ENCODE peak calls at places on chromosomes 3 and 15, in four cellular contexts. E is WTC11, U is HepG2, R is K562. B is an unnamed sample.

GRCh38 chr15:31101262-31102048 is at the start of gene TRPM1:
- DNase-seq in E (no peak), U (no peak), R (no peak), B (no peak)

GRCh38 chr3:8992199-8992598 is 28.9 kb upstream of the RAD18 start:
- DNase-seq in E (no peak), U (no peak), R (no peak), B (no peak)

GRCh38 chr15:99348412-99348811 is 97.1 kb downstream of the LRRC28 start:
- DNase-seq in E (no peak), U (no peak), R (no peak), B (no peak)

GRCh38 chr3:164208846-164209245 is 869.5 kb downstream of the SI start:
- DNase-seq in E (no peak), U (no peak), R (no peak), B (no peak)

GRCh38 chr3:187066228-187066995 is 72.9 kb downstream of the RPL39L start:
- DNase-seq in E (peak; percentile 68), U (peak; percentile 65), R (peak; percentile 58), B (peak; percentile 66)

GRCh38 chr15:65963911-65964482 is 94.7 kb downstream of the RAB11A start:
- DNase-seq in E (no peak), U (no peak), R (no peak), B (no peak)

GRCh38 chr3:183185696-183186095 is 23.2 kb upstream of the LAMP3 start:
- DNase-seq in E (no peak), U (no peak), R (no peak), B (no peak)

GRCh38 chr15:56532766-56533455 is 68.0 kb upstream of the MNS1 start:
- DNase-seq in E (no peak), U (no peak), R (no peak), B (no peak)

GRCh38 chr3:98556164-98557130 is 24.7 kb downstream of the GPR15 start:
- DNase-seq in E (no peak), U (no peak), R (no peak), B (no peak)

DNA sequence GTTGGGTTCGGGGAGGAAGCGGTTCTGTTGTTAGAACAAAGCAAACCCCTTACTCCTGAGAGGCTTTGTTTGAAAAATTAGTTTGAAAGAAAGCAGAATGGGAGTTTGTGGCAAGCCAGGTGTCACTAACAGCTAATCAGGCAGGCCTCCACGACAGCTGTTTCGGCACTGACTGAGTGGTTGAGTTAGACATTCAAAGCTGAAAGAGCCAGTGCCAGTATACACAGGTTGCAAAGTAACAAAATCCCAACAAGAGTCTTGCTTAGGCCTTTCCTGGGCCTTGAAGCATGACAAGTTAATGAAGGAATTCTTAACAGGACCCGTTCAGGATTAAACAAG is 458.5 kb downstream of the EDEM1 start:
- DNase-seq in E (no peak), U (no peak), R (no peak), B (no peak)
- TF ChIP-seq ESRRA in E (no peak), U (no peak), R (no peak), B (no peak)

GRCh38 chr15:78239811-78240210 is 5.4 kb upstream of the ACSBG1 start:
- DNase-seq in E (no peak), U (no peak), R (no peak), B (no peak)
- TF ChIP-seq NR3C1 in E (no peak), U (no peak), R (no peak), B (no peak)

GRCh38 chr3:23489338-23490158 is 286.4 kb downstream of the UBE2E2 start:
- DNase-seq in E (no peak), U (no peak), R (no peak), B (no peak)
- TF ChIP-seq ESRRA in E (no peak), U (no peak), R (no peak), B (no peak)

DNA sequence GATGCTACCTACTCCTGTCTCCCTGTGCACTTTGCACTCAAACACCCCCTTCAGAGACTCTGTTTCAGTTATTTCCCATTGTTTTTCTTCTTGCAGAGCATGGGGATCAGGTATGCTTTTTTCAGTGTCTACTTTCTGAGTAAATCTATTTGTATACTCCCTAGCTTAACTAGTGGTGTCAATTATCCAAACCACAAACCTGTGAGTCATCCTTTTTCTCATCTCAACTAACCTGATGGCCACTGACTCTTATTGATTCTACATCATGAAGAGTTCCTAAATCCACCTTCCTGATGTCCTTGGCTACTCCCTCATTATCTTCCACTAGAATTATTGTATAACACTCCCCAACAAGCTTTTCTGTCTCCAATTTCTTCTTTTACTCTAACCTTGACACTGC is 68.0 kb downstream of the DIPK2A start:
- DNase-seq in E (no peak), U (no peak), R (no peak), B (no peak)
- TF ChIP-seq NR3C1 in E (no peak), U (no peak), R (no peak), B (no peak)